ENCODE peak calls at places on chromosomes 13 and 19, in eight cellular contexts. J is ovary, Z is LNCaP clone FGC, H is Caco-2, S is tibial artery, N is uterus, D is AG09309, F is transverse colon. R is an unnamed sample.

GRCh38 chr19:40281381-40282208 is 3.5 kb downstream of the AKT2 start:
- DNase-seq in D (no peak), N (no peak), H (no peak), F (no peak), J (no peak), S (no peak), Z (no peak), R (no peak)

GRCh38 chr19:45781282-45782161 is 768 bp downstream of the DMPK start:
- DNase-seq in H (no peak), F (peak), N (peak), J (peak), D (no peak), S (no peak), Z (no peak), R (no peak)

GRCh38 chr19:29320611-29321010 is 107.7 kb upstream of the UQCRFS1 start:
- DNase-seq in Z (no peak), F (no peak), N (no peak), H (no peak), D (no peak), J (no peak), S (no peak), R (no peak)

GRCh38 chr19:29610574-29611271 is 4.6 kb downstream of the POP4 start:
- DNase-seq in H (peak), N (peak), D (peak), F (peak), Z (peak), J (peak), S (peak), R (no peak)

GRCh38 chr19:45123440-45123850 is 30.5 kb downstream of the PPP1R37 start:
- DNase-seq in N (no peak), S (no peak), Z (no peak), J (no peak), F (no peak), H (peak), D (no peak), R (no peak)

GRCh38 chr19:33302974-33303790 is 848 bp upstream of the CEBPA start:
- DNase-seq in H (peak), Z (peak), D (no peak), J (peak), F (peak), S (peak), N (peak), R (no peak)

GRCh38 chr13:71499944-71500514 is 367.0 kb downstream of the DACH1 start:
- DNase-seq in H (no peak), Z (no peak), J (no peak), N (no peak), D (no peak), F (no peak), S (no peak), R (no peak)

GRCh38 chr19:47417746-47418594 is 1.4 kb downstream of the MEIS3 start:
- DNase-seq in F (no peak), J (no peak), H (no peak), D (no peak), Z (no peak), N (no peak), S (no peak), R (no peak)

GRCh38 chr13:47853236-47853635 is 147.8 kb downstream of the SUCLA2 start:
- DNase-seq in J (no peak), S (no peak), Z (no peak), D (peak), F (no peak), H (no peak), N (no peak), R (no peak)

GRCh38 chr13:51519839-51520238 is 64.4 kb upstream of the WDFY2 start:
- DNase-seq in Z (peak), H (no peak), J (no peak), F (no peak), N (no peak), D (no peak), S (no peak), R (no peak)

GRCh38 chr19:1131718-1132552 is 28.1 kb downstream of the GPX4 start:
- DNase-seq in H (peak), N (peak), D (peak), F (peak), S (peak), Z (no peak), J (peak), R (no peak)

GRCh38 chr13:113771709-113772331 is 12.8 kb downstream of the TMEM255B start:
- DNase-seq in Z (no peak), D (no peak), J (no peak), F (no peak), N (no peak), S (no peak), H (no peak), R (no peak)

DNA sequence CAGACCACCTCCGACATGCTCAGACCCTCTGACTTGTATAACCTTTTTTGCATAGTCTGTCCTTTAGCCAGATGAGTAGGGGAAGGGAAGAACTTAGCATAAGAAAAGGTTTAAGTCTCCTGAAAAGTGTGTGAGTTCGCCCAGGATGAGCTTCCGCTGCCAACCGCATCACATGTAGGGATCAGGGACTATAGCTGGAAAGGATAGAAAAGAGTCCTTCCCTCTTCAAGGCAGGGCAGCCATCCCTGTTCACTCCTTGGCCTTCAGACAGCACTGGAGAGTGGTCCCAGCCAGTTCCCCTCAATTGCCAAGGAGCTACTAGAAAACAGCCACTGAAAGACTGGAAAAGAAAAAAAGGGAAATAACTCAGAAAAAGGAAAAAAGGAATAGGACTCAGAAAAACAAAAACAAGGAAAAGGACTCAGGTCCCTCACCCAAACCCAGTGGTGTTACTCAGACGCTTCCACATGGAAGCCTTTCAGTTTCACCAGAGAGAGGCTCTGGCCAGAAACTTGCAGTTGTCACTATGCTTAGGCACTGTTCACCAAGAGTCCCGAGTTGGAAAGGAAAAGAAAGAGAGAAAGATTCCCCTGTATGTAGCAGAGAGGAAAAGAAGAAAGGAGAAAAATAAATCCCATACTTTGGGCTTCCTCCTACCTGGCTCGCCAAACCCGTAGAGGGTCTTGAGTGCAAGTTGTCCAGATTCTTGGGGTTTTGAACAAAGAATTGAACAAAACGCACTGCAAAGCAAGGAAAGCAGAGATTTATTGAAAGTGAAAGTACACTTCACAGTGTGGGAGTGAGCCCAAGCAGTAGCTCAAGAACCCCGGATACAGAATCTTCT is 5.6 kb upstream of the TM9SF2 start:
- DNase-seq in D (no peak), N (no peak), J (no peak), S (no peak), F (no peak), H (no peak), Z (no peak), R (no peak)
- H3K4me3 ChIP-seq in D (no peak), N (no peak), J (peak), S (peak), F (peak), H (peak), Z (no peak), R (peak)

DNA sequence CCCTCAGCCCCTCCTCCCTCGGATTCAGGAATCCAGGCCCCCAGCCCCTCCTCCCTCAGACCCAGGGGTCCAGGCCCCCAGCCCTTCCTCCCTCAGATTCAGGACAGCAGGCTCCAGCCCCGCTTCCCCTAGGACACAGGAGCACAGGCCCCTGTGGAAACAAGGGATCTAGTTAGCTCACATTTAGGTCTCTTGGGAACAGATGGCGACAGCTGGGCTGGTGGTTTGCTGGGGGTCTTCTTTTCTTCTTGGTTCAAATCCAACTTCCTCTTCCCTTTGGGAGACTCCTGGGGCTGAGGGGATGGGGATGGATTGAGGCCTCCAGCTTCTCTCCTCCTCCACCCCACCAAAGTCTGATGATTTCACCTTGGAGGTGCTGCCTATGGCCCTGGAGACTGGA is 19.6 kb downstream of the ZNF575 start:
- DNase-seq in D (no peak), F (no peak), H (no peak), S (no peak), J (no peak), Z (no peak), N (no peak), R (no peak)
- TF ChIP-seq CTCF in D (no peak), F (no peak), H (no peak), S (no peak), J (no peak), Z (no peak), N (no peak), R (no peak)

DNA sequence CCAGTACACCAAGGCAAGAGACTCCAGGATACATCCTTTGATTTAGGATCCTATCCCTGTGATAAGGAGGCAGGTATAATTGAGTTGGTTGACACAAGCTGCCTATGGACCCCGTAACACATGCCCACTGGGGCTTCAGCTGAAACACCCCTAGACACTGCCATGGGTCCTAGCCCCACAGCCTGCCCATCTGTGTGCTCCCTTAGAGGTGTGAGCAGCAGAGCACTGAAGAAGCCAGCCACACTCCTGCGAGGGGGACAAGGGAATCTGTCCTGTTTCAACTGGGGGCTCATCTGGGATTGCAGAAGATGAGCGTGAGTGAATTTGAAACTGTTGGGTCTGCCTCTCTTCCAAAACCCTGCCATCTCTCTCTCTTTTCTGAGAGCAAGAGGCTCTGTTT is 385.9 kb upstream of the SLITRK6 start:
- DNase-seq in N (no peak), Z (no peak), F (no peak), D (no peak), H (no peak), J (no peak), S (no peak), R (no peak)
- H3K4me3 ChIP-seq in N (no peak), Z (no peak), F (no peak), D (no peak), H (no peak), J (no peak), S (no peak), R (no peak)

DNA sequence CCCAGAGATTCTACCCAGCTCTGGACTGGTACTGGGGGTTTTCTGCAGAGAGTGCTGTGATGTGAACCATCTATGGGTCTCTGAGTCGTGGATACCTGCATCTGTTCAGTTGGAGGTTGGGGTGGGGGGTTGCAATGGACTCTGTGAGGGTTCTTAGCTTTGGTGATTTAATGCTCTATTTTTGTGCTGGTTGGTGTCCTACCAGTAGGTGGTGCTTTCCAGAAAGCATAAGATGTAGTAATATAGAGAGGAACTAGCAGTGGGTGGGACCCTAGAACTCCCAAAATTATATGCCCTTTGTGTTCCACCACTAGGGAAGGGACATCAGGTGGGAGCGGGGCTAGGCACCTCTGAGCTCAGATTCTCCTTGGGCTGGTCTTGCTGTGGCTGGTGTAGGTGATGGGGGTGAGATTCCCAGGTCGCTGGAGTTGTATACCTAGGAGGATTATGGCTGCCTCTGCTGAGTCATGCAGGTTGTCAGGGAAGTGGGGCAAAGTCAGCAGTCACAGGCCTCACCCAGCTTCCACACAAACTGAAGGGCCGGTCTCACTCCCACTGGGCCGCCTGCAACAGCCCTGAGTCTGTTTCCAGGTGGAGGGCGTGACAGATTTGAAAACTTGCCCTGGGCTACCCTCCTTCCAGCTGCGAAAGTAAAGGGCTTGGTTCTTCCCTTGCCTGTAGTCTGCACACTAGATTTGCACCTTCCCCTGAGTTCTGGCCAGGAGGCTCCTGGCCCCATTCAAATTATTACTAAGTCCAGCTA is 573.0 kb upstream of the SLITRK1 start:
- DNase-seq in N (no peak), S (no peak), J (no peak), Z (no peak), H (no peak), D (no peak), F (no peak), R (no peak)
- TF ChIP-seq CTCF in N (no peak), S (no peak), J (no peak), Z (no peak), H (peak), D (no peak), F (no peak), R (peak)

GRCh38 chr13:22929391-22930126 is 251.2 kb upstream of the SGCG start:
- DNase-seq in J (no peak), N (no peak), F (no peak), Z (no peak), H (no peak), S (no peak), D (no peak), R (no peak)

GRCh38 chr13:22926176-22927007 is 254.4 kb upstream of the SGCG start:
- DNase-seq in H (no peak), J (peak), Z (no peak), N (peak), D (no peak), S (peak), F (peak), R (no peak)

GRCh38 chr13:22931576-22931975 is 249.2 kb upstream of the SGCG start:
- DNase-seq in N (no peak), H (no peak), J (no peak), Z (no peak), D (no peak), S (no peak), F (no peak), R (no peak)

GRCh38 chr13:22927008-22927393 is 253.8 kb upstream of the SGCG start:
- DNase-seq in D (no peak), F (no peak), N (no peak), Z (no peak), S (no peak), H (no peak), J (no peak), R (no peak)
- H3K4me3 ChIP-seq in D (no peak), F (peak), N (peak), Z (no peak), S (peak), H (no peak), J (peak), R (peak)

DNA sequence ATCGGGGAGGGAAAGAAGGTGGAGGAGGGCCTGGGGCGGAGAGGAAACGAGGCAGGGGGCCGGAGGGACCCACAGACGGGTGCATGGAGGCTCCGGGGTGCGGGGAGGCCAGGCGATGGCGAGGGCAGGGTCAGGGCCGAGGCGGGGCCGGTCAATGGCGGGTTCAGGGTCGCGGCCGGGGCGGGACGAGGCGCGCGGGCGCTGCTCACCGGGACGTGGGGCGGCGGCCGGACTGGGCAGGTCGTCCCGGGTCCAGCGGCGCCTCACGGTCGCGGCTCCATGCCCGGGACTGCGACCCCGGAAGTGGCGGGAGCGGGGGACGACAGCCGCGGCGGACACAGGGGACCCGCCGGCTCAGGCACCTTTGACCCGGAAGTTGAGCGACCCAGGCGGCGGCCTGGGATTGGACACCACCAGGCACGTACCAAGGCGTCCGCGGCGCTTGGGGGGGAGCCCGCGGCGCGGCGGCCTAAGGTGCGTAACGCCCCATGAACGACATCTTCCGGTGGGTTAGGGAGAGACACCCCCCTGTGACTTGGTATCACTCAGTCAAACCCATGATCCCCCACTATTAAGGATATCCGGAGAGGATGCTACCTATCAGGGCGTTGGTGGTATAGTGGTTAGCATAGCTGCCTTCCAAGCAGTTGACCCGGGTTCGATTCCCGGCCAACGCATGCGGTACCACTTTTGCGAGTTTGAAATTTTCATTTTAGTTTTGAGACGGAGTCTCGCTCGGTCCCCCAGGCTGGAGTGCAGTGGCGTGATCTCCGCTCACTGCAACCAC is at the start of gene DPP9:
- DNase-seq in F (peak), H (peak), J (peak), N (peak), D (peak), Z (peak), S (peak), R (peak)
- TF ChIP-seq CTCF in F (peak), H (peak), J (peak), N (peak), D (peak), Z (peak), S (peak), R (peak)